ENCODE peak calls at places on chromosomes 12 and 14, in eight cellular contexts. One of them, this sample, is unnamed.

GRCh38 chr12:31868980-31869379 is 90.2 kb upstream of the RESF1 start:
- DNase-seq in activated T-helper 9 cell treated with anti-CD3 and anti-CD28 coated beads, Interleukin-2, amount 50 U/mL, for 16 hours: no peak
- DNase-seq in activated T-cell treated with anti-CD3 and anti-CD28 coated beads, Interleukin-2, amount 50 U/mL, for 1 hour: no peak
- DNase-seq in putamen: no peak
- DNase-seq in uterus: peak; percentile 28
- DNase-seq in Ammon's horn: peak; percentile 15
- DNase-seq in stimulated activated naive CD4-positive, alpha-beta T cell: no peak
- DNase-seq in GDM1: no peak
- DNase-seq in this sample: no peak

GRCh38 chr14:92105073-92105844 is 1.1 kb downstream of the ATXN3 start:
- DNase-seq in activated T-helper 9 cell treated with anti-CD3 and anti-CD28 coated beads, Interleukin-2, amount 50 U/mL, for 16 hours: no peak
- DNase-seq in activated T-cell treated with anti-CD3 and anti-CD28 coated beads, Interleukin-2, amount 50 U/mL, for 1 hour: no peak
- DNase-seq in putamen: no peak
- DNase-seq in uterus: no peak
- DNase-seq in Ammon's horn: no peak
- DNase-seq in stimulated activated naive CD4-positive, alpha-beta T cell: no peak
- DNase-seq in GDM1: no peak
- DNase-seq in this sample: no peak

GRCh38 chr12:15688838-15689237 is 100.3 kb downstream of the EPS8 start:
- DNase-seq in activated T-helper 9 cell treated with anti-CD3 and anti-CD28 coated beads, Interleukin-2, amount 50 U/mL, for 16 hours: no peak
- DNase-seq in activated T-cell treated with anti-CD3 and anti-CD28 coated beads, Interleukin-2, amount 50 U/mL, for 1 hour: no peak
- DNase-seq in putamen: peak; percentile 34
- DNase-seq in uterus: no peak
- DNase-seq in Ammon's horn: peak; percentile 65
- DNase-seq in stimulated activated naive CD4-positive, alpha-beta T cell: no peak
- DNase-seq in GDM1: no peak
- DNase-seq in this sample: no peak

GRCh38 chr12:1915082-1915968 is 3.1 kb downstream of the CACNA2D4 start:
- DNase-seq in activated T-helper 9 cell treated with anti-CD3 and anti-CD28 coated beads, Interleukin-2, amount 50 U/mL, for 16 hours: no peak
- DNase-seq in activated T-cell treated with anti-CD3 and anti-CD28 coated beads, Interleukin-2, amount 50 U/mL, for 1 hour: peak; percentile 29
- DNase-seq in putamen: no peak
- DNase-seq in uterus: no peak
- DNase-seq in Ammon's horn: peak; percentile 1
- DNase-seq in stimulated activated naive CD4-positive, alpha-beta T cell: peak; percentile 8
- DNase-seq in GDM1: peak; percentile 59
- DNase-seq in this sample: no peak

GRCh38 chr14:24542346-24542936 is 33.6 kb downstream of the CTSG start:
- DNase-seq in activated T-helper 9 cell treated with anti-CD3 and anti-CD28 coated beads, Interleukin-2, amount 50 U/mL, for 16 hours: no peak
- DNase-seq in activated T-cell treated with anti-CD3 and anti-CD28 coated beads, Interleukin-2, amount 50 U/mL, for 1 hour: no peak
- DNase-seq in putamen: no peak
- DNase-seq in uterus: no peak
- DNase-seq in Ammon's horn: no peak
- DNase-seq in stimulated activated naive CD4-positive, alpha-beta T cell: no peak
- DNase-seq in GDM1: no peak
- DNase-seq in this sample: no peak

GRCh38 chr12:62767506-62767905 is 167.4 kb downstream of the PPM1H start:
- DNase-seq in activated T-helper 9 cell treated with anti-CD3 and anti-CD28 coated beads, Interleukin-2, amount 50 U/mL, for 16 hours: no peak
- DNase-seq in activated T-cell treated with anti-CD3 and anti-CD28 coated beads, Interleukin-2, amount 50 U/mL, for 1 hour: no peak
- DNase-seq in putamen: no peak
- DNase-seq in uterus: no peak
- DNase-seq in Ammon's horn: peak; percentile 38
- DNase-seq in stimulated activated naive CD4-positive, alpha-beta T cell: no peak
- DNase-seq in GDM1: no peak
- DNase-seq in this sample: no peak

GRCh38 chr14:80278293-80279037 is 67.2 kb upstream of the DIO2 start:
- DNase-seq in activated T-helper 9 cell treated with anti-CD3 and anti-CD28 coated beads, Interleukin-2, amount 50 U/mL, for 16 hours: no peak
- DNase-seq in activated T-cell treated with anti-CD3 and anti-CD28 coated beads, Interleukin-2, amount 50 U/mL, for 1 hour: no peak
- DNase-seq in putamen: no peak
- DNase-seq in uterus: no peak
- DNase-seq in Ammon's horn: no peak
- DNase-seq in stimulated activated naive CD4-positive, alpha-beta T cell: no peak
- DNase-seq in GDM1: no peak
- DNase-seq in this sample: no peak

GRCh38 chr14:104464907-104465306 is 114.7 kb upstream of the C14orf180 start:
- DNase-seq in activated T-helper 9 cell treated with anti-CD3 and anti-CD28 coated beads, Interleukin-2, amount 50 U/mL, for 16 hours: no peak
- DNase-seq in activated T-cell treated with anti-CD3 and anti-CD28 coated beads, Interleukin-2, amount 50 U/mL, for 1 hour: no peak
- DNase-seq in putamen: no peak
- DNase-seq in uterus: no peak
- DNase-seq in Ammon's horn: no peak
- DNase-seq in stimulated activated naive CD4-positive, alpha-beta T cell: no peak
- DNase-seq in GDM1: no peak
- DNase-seq in this sample: no peak

GRCh38 chr12:52517005-52517835 is 3.0 kb downstream of the KRT5 start:
- DNase-seq in activated T-helper 9 cell treated with anti-CD3 and anti-CD28 coated beads, Interleukin-2, amount 50 U/mL, for 16 hours: no peak
- DNase-seq in activated T-cell treated with anti-CD3 and anti-CD28 coated beads, Interleukin-2, amount 50 U/mL, for 1 hour: no peak
- DNase-seq in putamen: no peak
- DNase-seq in uterus: no peak
- DNase-seq in Ammon's horn: no peak
- DNase-seq in stimulated activated naive CD4-positive, alpha-beta T cell: no peak
- DNase-seq in GDM1: no peak
- DNase-seq in this sample: no peak

GRCh38 chr12:129064201-129064881 is 211.1 kb downstream of the GLT1D1 start:
- DNase-seq in activated T-helper 9 cell treated with anti-CD3 and anti-CD28 coated beads, Interleukin-2, amount 50 U/mL, for 16 hours: no peak
- DNase-seq in activated T-cell treated with anti-CD3 and anti-CD28 coated beads, Interleukin-2, amount 50 U/mL, for 1 hour: no peak
- DNase-seq in putamen: no peak
- DNase-seq in uterus: no peak
- DNase-seq in Ammon's horn: no peak
- DNase-seq in stimulated activated naive CD4-positive, alpha-beta T cell: no peak
- DNase-seq in GDM1: no peak
- DNase-seq in this sample: no peak

GRCh38 chr14:22561661-22562579 is 27.1 kb downstream of the DAD1 start:
- DNase-seq in activated T-helper 9 cell treated with anti-CD3 and anti-CD28 coated beads, Interleukin-2, amount 50 U/mL, for 16 hours: peak; percentile 53
- DNase-seq in activated T-cell treated with anti-CD3 and anti-CD28 coated beads, Interleukin-2, amount 50 U/mL, for 1 hour: peak; percentile 68
- DNase-seq in putamen: no peak
- DNase-seq in uterus: no peak
- DNase-seq in Ammon's horn: no peak
- DNase-seq in stimulated activated naive CD4-positive, alpha-beta T cell: peak; percentile 81
- DNase-seq in GDM1: peak; percentile 61
- DNase-seq in this sample: peak; percentile 68

GRCh38 chr14:68627868-68628604 is 164.8 kb downstream of the ZFP36L1 start:
- DNase-seq in activated T-helper 9 cell treated with anti-CD3 and anti-CD28 coated beads, Interleukin-2, amount 50 U/mL, for 16 hours: peak; percentile 46
- DNase-seq in activated T-cell treated with anti-CD3 and anti-CD28 coated beads, Interleukin-2, amount 50 U/mL, for 1 hour: peak; percentile 67
- DNase-seq in putamen: peak; percentile 89
- DNase-seq in uterus: no peak
- DNase-seq in Ammon's horn: peak; percentile 89
- DNase-seq in stimulated activated naive CD4-positive, alpha-beta T cell: peak; percentile 54
- DNase-seq in GDM1: no peak
- DNase-seq in this sample: peak; percentile 40

GRCh38 chr14:42633504-42634095 is 1026.9 kb downstream of the LRFN5 start:
- DNase-seq in activated T-helper 9 cell treated with anti-CD3 and anti-CD28 coated beads, Interleukin-2, amount 50 U/mL, for 16 hours: no peak
- DNase-seq in activated T-cell treated with anti-CD3 and anti-CD28 coated beads, Interleukin-2, amount 50 U/mL, for 1 hour: no peak
- DNase-seq in putamen: no peak
- DNase-seq in uterus: no peak
- DNase-seq in Ammon's horn: no peak
- DNase-seq in stimulated activated naive CD4-positive, alpha-beta T cell: no peak
- DNase-seq in GDM1: no peak
- DNase-seq in this sample: no peak